ENCODE peak calls at places on chromosomes 7 and 10, in eight cellular contexts. A is IMR-90, F is OCI-LY7, O is PC-3, U is cardiac muscle cell, B is lung, T is fibroblast of lung, W is transverse colon. R is an unnamed sample. For H3K4me1 and H3K36me3, the result is how much of the 10 kb centered on the place peaks cover.

GRCh38 chr7:22173884-22174573 is 182.9 kb downstream of the RAPGEF5 start:
- DNase-seq in A (no peak), F (no peak), O (peak), U (no peak), B (no peak), T (no peak), W (no peak), R (no peak)

GRCh38 chr10:24723386-24723787 is 300 bp downstream of the ARHGAP21 start:
- DNase-seq in A (peak), F (peak), O (no peak), U (peak), B (no peak), T (peak), W (peak), R (no peak)

GRCh38 chr7:85289279-85289678 is 102.4 kb upstream of the SEMA3D start:
- DNase-seq in A (no peak), F (no peak), O (no peak), U (no peak), B (no peak), T (peak), W (no peak), R (no peak)

GRCh38 chr10:44801383-44802327 is 109.5 kb upstream of the TMEM72 start:
- DNase-seq in A (peak), F (no peak), O (peak), U (peak), B (peak), T (peak), W (peak), R (peak)

GRCh38 chr7:139598642-139599041 is 75.2 kb downstream of the CLEC2L start:
- DNase-seq in A (no peak), F (no peak), O (peak), U (peak), B (no peak), T (no peak), W (no peak), R (no peak)

GRCh38 chr10:125768217-125768616 is 7.4 kb downstream of the MMP21 start:
- DNase-seq in A (peak), F (no peak), O (no peak), U (peak), B (no peak), T (peak), W (no peak), R (no peak)

GRCh38 chr10:131354380-131354779 is 42.9 kb upstream of the TCERG1L start:
- DNase-seq in A (no peak), F (no peak), O (peak), U (no peak), B (no peak), T (no peak), W (no peak), R (no peak)

GRCh38 chr10:102408728-102409603 is 9.6 kb downstream of the PSD start:
- DNase-seq in A (peak), F (no peak), O (no peak), U (peak), B (no peak), T (peak), W (peak), R (no peak)

GRCh38 chr7:135174941-135175340 is 4.4 kb upstream of the CYREN start:
- DNase-seq in A (no peak), F (no peak), O (no peak), U (no peak), B (no peak), T (no peak), W (no peak), R (peak)

GRCh38 chr7:16826061-16826460 is 21.3 kb upstream of the AGR2 start:
- DNase-seq in A (no peak), F (no peak), O (no peak), U (no peak), B (no peak), T (no peak), W (no peak), R (no peak)

GRCh38 chr7:111091623-111092370 is 870 bp downstream of the LRRN3 start:
- DNase-seq in A (no peak), F (no peak), O (no peak), U (no peak), B (no peak), T (no peak), W (no peak), R (no peak)

GRCh38 chr7:157652954-157653826 is 316.4 kb downstream of the DNAJB6 start:
- DNase-seq in A (no peak), F (no peak), O (no peak), U (no peak), B (no peak), T (no peak), W (no peak), R (no peak)

DNA sequence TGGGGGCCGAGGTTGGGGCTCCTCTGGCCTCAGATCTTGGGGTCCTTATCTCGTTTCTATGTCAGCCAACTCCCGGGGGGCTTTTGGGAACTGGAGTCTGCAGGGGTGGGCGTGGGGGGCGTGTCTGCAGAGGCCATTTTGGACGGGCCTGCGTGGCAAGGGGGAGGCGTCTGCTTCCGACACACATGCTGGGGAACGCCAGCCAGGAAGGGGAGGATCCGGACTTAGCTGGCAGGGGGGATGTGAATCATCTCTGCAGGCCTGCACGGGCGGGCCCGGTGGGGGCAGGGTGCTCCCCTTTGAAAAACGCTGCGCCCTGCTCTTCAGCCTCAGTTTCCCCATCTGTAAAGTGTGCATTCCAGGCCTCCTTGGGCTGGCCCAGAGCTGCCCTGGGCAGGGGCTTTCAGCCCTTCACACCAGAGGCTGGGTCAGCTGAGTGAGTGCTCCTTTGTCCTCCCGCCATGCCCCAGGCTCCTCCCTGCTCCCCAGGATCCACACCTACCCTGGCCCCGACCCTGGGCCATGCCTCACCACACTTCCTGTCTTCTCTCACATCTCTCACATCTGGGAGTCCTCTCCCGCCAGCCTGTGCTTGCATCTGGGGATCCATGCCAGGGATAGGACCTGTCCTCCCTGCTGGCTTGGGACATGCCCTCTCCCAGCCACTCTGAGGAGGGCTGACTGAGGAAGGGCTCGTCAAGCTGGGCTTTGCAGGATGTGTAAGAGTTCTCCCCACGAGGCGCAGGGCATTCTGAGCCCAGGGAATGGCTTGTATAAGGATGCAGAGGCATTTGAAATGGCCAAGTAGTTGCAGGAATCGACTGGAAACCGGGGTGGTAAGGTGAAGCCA is 172.6 kb upstream of the TNRC18 start:
- DNase-seq in A (peak), F (peak), O (peak), U (peak), B (peak), T (peak), W (peak), R (peak)
- H3K4me1 ChIP-seq in A (under half), F (under half), O (half or more), U (under half), B (under half), T (under half), W (half or more), R (under half)

GRCh38 chr7:137981175-137981574 is 20.7 kb downstream of the CREB3L2 start:
- DNase-seq in A (no peak), F (no peak), O (peak), U (no peak), B (no peak), T (no peak), W (no peak), R (no peak)
- H3K4me3 ChIP-seq in A (no peak), F (peak), O (no peak), U (no peak), B (no peak), T (no peak), W (no peak), R (no peak)

DNA sequence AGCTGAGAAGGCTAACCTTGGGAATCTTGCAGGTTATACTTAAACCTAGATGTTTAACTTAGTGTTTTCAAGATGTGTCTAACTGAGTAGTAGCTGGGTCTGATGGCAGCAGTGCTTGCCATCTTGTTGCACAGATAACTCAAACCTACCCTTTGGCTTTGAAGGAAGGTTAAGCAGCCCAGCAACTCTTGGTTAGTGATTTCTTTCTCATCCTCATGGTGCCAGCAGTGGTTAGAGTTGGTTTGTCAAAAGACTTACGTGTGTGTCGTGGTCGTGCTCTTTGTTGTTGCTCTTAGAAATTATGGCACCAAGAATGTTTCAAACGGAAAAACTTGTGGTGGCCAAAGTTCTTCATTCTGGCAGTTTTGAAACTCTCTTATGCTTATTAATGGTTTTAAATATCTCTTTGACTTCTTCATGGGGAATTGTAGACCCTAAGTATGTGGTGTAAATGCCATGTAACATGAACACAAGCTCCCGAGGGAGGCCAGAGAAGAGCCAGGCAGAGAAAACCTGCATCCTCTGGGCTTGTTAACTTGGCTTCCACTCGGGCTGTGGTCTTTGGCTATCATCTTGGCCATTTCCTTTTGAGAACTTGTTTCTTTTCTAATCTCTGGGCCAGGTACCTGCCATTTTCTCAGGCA is 61.0 kb downstream of the KLHDC10 start:
- DNase-seq in A (no peak), F (no peak), O (no peak), U (no peak), B (no peak), T (no peak), W (no peak), R (no peak)
- H3K36me3 ChIP-seq in A (under half), F (half or more), O (under half), U (under half), B (under half), T (under half), W (under half), R (half or more)

DNA sequence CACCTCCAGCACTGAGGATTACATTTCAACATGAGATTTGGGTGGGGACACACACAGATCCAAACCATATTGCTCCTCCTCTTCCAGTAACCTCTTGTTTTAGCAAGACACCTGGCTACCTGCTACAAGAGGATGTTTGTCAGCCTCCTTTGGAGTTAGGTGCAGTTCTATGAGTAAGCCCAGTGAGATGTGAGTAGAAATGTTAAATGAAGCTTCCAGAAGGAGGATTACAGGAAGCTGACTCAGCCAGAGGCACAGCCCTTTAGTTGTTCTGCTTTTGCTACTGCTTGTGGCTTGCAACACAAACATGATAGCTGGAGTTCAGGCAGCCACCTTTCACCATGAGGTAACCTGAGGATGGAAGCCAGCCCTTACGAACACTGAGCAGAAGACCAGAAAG is 382.7 kb upstream of the RNF32 start:
- DNase-seq in A (no peak), F (no peak), O (peak), U (no peak), B (no peak), T (no peak), W (no peak), R (no peak)
- H3K4me1 ChIP-seq in A (under half), F (under half), O (under half), U (under half), B (under half), T (under half), W (under half), R (under half)

DNA sequence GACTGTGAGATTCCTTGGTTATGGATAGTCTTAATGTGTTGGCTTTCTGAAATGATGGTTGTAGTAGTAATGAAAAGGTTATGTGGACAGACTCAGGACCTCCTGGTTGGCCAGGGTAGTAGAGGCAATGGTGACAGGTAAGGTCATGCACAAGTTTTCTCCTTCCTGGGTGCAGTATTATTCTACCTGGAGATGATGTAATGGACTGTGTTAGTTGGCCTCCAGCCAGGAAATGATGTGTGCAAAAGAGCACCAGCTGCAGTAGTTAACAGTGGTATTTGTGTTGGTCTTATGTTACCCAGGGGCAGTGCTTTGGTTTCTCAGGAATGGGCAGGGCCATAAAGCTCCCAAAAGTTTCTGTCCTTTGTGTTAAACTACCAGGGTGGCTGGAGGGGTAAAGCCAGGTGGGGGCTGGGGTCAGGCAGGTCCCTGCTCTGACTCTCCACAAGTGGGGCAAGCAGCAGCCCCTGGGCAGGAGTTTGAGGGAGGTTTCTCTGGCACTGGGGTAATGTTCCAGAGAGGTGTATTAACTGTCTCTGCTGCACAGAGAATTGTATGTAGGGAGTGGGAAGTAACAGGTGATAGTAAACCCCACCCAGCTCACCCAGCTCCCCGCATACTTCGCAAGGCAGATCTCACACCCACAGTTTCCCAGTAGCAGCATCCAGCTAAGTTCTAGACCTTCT is 36.3 kb downstream of the GPR22 start:
- DNase-seq in A (peak), F (peak), O (peak), U (peak), B (peak), T (peak), W (peak), R (no peak)
- H3K4me3 ChIP-seq in A (no peak), F (no peak), O (peak), U (no peak), B (no peak), T (no peak), W (no peak), R (no peak)

GRCh38 chr7:116529250-116529649 is 4.4 kb downstream of the CAV1 start:
- DNase-seq in A (no peak), F (no peak), O (no peak), U (no peak), B (no peak), T (no peak), W (no peak), R (no peak)
- H3K36me3 ChIP-seq in A (under half), F (under half), O (under half), U (under half), B (under half), T (under half), W (under half), R (half or more)

GRCh38 chr10:119316729-119317097 is 109.3 kb downstream of the GRK5 start:
- DNase-seq in A (peak), F (no peak), O (peak), U (peak), B (no peak), T (peak), W (no peak), R (no peak)

GRCh38 chr10:119319920-119320258 is 112.5 kb downstream of the GRK5 start:
- DNase-seq in A (no peak), F (no peak), O (no peak), U (no peak), B (no peak), T (no peak), W (no peak), R (no peak)

GRCh38 chr10:119319161-119319919 is 112.0 kb downstream of the GRK5 start:
- DNase-seq in A (no peak), F (no peak), O (peak), U (no peak), B (no peak), T (no peak), W (no peak), R (no peak)

GRCh38 chr10:119320981-119321380 is 113.6 kb downstream of the GRK5 start:
- DNase-seq in A (peak), F (no peak), O (no peak), U (no peak), B (no peak), T (peak), W (no peak), R (no peak)

DNA sequence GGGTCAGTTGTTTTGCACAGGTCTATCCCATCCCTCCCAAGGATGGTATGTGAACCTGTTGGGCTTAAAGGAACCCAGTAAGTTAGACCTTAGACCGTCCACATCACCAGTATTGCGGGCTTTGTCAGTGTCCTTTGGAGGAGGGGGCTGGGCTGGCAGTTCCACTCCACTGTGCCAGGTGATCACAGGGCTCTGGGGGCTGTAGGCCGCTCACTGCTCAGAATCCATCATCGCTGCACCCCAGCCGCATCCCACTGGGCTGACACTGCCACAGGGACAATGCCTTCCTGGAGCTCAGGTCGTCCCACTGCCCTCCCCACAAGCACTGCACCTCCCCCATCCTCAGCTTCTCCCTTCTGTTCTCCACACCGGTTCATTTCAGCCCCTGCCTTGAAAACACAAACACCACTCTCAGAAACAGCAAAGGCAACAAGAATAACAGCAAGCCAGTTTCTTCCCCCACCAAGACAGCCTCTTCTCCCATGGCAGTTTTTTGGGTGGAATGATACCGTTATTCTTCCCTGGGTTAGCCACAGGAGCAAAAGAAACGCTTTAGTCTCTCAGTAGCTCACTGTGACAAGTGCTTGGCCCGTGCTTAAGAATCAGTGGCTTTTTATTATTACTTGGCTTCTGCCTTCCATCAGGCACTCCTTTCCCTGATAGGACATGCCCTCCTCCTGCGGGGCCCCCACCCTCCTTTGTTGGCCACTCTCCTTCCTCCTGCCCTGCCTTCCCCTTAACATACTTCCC is 111.2 kb downstream of the GRK5 start:
- DNase-seq in A (no peak), F (no peak), O (no peak), U (no peak), B (no peak), T (no peak), W (no peak), R (no peak)
- H3K4me1 ChIP-seq in A (half or more), F (under half), O (half or more), U (under half), B (under half), T (under half), W (under half), R (under half)

DNA sequence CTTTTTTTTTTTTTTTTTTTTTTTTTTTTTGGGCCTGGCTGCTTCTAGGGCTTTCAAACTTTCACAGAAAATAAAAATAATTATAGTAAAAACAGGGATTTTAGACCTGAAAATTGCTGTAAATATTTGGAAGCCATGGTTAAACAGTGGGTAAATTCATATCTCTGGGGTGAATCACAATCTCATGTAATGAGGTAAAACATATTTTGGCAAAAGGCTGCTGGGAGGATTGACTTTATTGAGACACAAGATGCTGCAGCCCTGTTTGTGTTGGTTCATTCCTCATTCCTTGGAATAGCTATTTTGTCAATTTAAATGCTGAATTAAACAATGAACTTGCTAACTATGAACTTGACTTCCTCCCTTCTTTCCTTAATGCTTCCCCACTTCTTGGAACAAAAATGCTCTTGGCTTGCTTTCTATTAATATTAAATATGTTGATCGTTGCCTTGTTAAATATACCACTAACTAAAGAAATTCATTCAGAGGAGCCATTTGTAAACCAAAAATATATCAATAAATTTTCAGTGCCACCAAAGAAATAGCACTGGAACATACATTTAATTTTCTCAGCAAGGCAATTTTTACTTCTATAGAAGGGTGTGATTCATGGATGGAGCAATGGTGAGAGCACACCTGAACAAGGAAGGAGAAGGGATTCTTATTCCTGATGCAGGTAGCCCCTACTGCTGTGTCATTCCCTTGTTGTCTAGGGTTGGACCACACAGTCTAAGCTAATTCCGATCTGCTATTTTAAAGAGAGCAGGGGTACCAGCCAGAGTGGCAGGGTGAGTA is 24.6 kb downstream of the AGK start:
- DNase-seq in A (peak), F (no peak), O (no peak), U (no peak), B (no peak), T (no peak), W (no peak), R (no peak)
- H3K4me3 ChIP-seq in A (no peak), F (no peak), O (no peak), U (no peak), B (no peak), T (no peak), W (no peak), R (no peak)

GRCh38 chr7:102227371-102227770 is 59.3 kb upstream of the SH2B2 start:
- DNase-seq in A (no peak), F (no peak), O (no peak), U (no peak), B (no peak), T (no peak), W (no peak), R (no peak)

GRCh38 chr7:102234131-102234530 is 52.5 kb upstream of the SH2B2 start:
- DNase-seq in A (no peak), F (no peak), O (no peak), U (no peak), B (no peak), T (no peak), W (no peak), R (no peak)

GRCh38 chr7:102232686-102233286 is 53.9 kb upstream of the SH2B2 start:
- DNase-seq in A (no peak), F (no peak), O (no peak), U (no peak), B (no peak), T (no peak), W (no peak), R (no peak)

GRCh38 chr7:102228935-102229334 is 57.7 kb upstream of the SH2B2 start:
- DNase-seq in A (no peak), F (no peak), O (no peak), U (no peak), B (no peak), T (no peak), W (no peak), R (no peak)

GRCh38 chr7:102230593-102230992 is 56.1 kb upstream of the SH2B2 start:
- DNase-seq in A (peak), F (no peak), O (no peak), U (peak), B (no peak), T (peak), W (no peak), R (no peak)
- H3K36me3 ChIP-seq in A (under half), F (half or more), O (under half), U (under half), B (under half), T (under half), W (under half), R (under half)